ENCODE peak calls at places on chromosomes 13 and 19, in four cellular contexts. W is A549; Y is GM06990; P is activated CD8-positive, alpha-beta memory T cell treated with anti-CD3 and anti-CD28 coated beads for 4 hours. T is an unnamed sample.

GRCh38 chr19:12774588-12775555 is at the start of gene HOOK2:
- DNase-seq in Y (no peak), P (no peak), W (no peak), T (no peak)

GRCh38 chr19:11577451-11578341 is at the start of gene ACP5:
- DNase-seq in W (no peak), P (no peak), Y (no peak), T (no peak)

GRCh38 chr13:51645154-51645650 is 60.9 kb downstream of the WDFY2 start:
- DNase-seq in P (no peak), Y (peak; percentile 30), W (peak; percentile 43), T (no peak)

GRCh38 chr13:113653264-113654174 is 4.5 kb downstream of the ATP4B start:
- DNase-seq in W (no peak), Y (no peak), P (no peak), T (no peak)

GRCh38 chr13:48448963-48449614 is 36.2 kb upstream of the LPAR6 start:
- DNase-seq in W (no peak), Y (no peak), P (no peak), T (no peak)

GRCh38 chr19:1270168-1270853 is 1.2 kb downstream of the CIRBP start:
- DNase-seq in Y (no peak), P (no peak), W (no peak), T (no peak)

GRCh38 chr13:41199061-41199460 is 4.7 kb upstream of the KBTBD7 start:
- DNase-seq in W (no peak), P (no peak), Y (no peak), T (no peak)

GRCh38 chr19:35975608-35976214 is 19.3 kb upstream of the SDHAF1 start:
- DNase-seq in Y (no peak), W (no peak), P (no peak), T (no peak)

GRCh38 chr13:54950546-54950945 is 1921.9 kb downstream of the OLFM4 start:
- DNase-seq in W (no peak), Y (no peak), P (no peak), T (no peak)

GRCh38 chr13:35512271-35512920 is 35.9 kb upstream of the MAB21L1 start:
- DNase-seq in P (no peak), Y (no peak), W (no peak), T (no peak)

GRCh38 chr13:80339578-80339840 is 1.4 kb downstream of the SPRY2 start:
- DNase-seq in P (no peak), W (no peak), Y (no peak), T (no peak)

GRCh38 chr19:16078759-16079707 is 2.7 kb downstream of the TPM4 start:
- DNase-seq in Y (peak; percentile 77), P (peak; percentile 62), W (peak; percentile 85), T (peak; percentile 79)

GRCh38 chr19:47253970-47254369 is 2.4 kb upstream of the CCDC9 start:
- DNase-seq in W (no peak), P (no peak), Y (no peak), T (no peak)

GRCh38 chr19:39082745-39083598 is 1.2 kb upstream of the ACP7 start:
- DNase-seq in Y (no peak), W (no peak), P (no peak), T (no peak)

GRCh38 chr19:16124953-16125352 is 13.3 kb downstream of the RAB8A start:
- DNase-seq in W (no peak), Y (no peak), P (no peak), T (no peak)

GRCh38 chr13:46896346-46897138 is at the start of gene HTR2A:
- DNase-seq in Y (no peak), W (no peak), P (no peak), T (no peak)

GRCh38 chr13:107799001-107799400 is 416.3 kb downstream of the LIG4 start:
- DNase-seq in Y (no peak), W (no peak), P (no peak), T (no peak)

GRCh38 chr13:29849731-29850212 is 645 bp downstream of the UBL3 start:
- DNase-seq in Y (peak; percentile 76), W (peak; percentile 41), P (no peak), T (peak; percentile 33)

GRCh38 chr13:54750521-54750920 is 1721.9 kb downstream of the OLFM4 start:
- DNase-seq in P (no peak), Y (no peak), W (no peak), T (no peak)

GRCh38 chr19:677201-677600 is 1.0 kb downstream of the FSTL3 start:
- DNase-seq in W (peak; percentile 86), P (no peak), Y (no peak), T (peak; percentile 38)

GRCh38 chr19:2239771-2240770 is 3.4 kb downstream of the SF3A2 start:
- DNase-seq in P (no peak), W (no peak), Y (no peak), T (no peak)

GRCh38 chr13:113398963-113399754 is 35.2 kb upstream of the GRTP1 start:
- DNase-seq in W (no peak), Y (no peak), P (no peak), T (no peak)

GRCh38 chr19:55462722-55463121 is 1.3 kb upstream of the ISOC2 start:
- DNase-seq in P (no peak), W (no peak), Y (no peak), T (no peak)

GRCh38 chr19:14479985-14480694 is 5.0 kb upstream of the PTGER1 start:
- DNase-seq in Y (peak; percentile 70), W (peak; percentile 63), P (peak; percentile 35), T (no peak)

GRCh38 chr13:107124129-107124718 is 556.3 kb upstream of the ARGLU1 start:
- DNase-seq in Y (no peak), P (no peak), W (peak; percentile 0), T (peak; percentile 18)

GRCh38 chr13:47929156-47929555 is 71.9 kb downstream of the SUCLA2 start:
- DNase-seq in P (no peak), W (no peak), Y (no peak), T (no peak)

T was measured in HepG2.